ENCODE peak calls at places on chromosome 12, in six cellular contexts. One of them, this sample, is unnamed.

GRCh38 chr12:80232873-80233272 is 133.5 kb downstream of the OTOGL start:
- DNase-seq in HCT116: no peak
- DNase-seq in HepG2: no peak
- DNase-seq in K562: no peak
- DNase-seq in GM12878: no peak
- DNase-seq in H1: no peak
- DNase-seq in this sample: no peak

GRCh38 chr12:85975716-85976115 is 101.6 kb downstream of the NTS start:
- DNase-seq in HCT116: no peak
- DNase-seq in HepG2: no peak
- DNase-seq in K562: no peak
- DNase-seq in GM12878: no peak
- DNase-seq in H1: no peak
- DNase-seq in this sample: no peak

GRCh38 chr12:21773263-21773741 is 1.2 kb downstream of the KCNJ8 start:
- DNase-seq in HCT116: peak
- DNase-seq in HepG2: no peak
- DNase-seq in K562: peak
- DNase-seq in GM12878: no peak
- DNase-seq in H1: peak
- DNase-seq in this sample: peak

GRCh38 chr12:50257226-50258166 is 25.8 kb downstream of the LIMA1 start:
- DNase-seq in HCT116: no peak
- DNase-seq in HepG2: no peak
- DNase-seq in K562: no peak
- DNase-seq in GM12878: no peak
- DNase-seq in H1: no peak
- DNase-seq in this sample: no peak

GRCh38 chr12:98901189-98901588 is 256.1 kb downstream of the APAF1 start:
- DNase-seq in HCT116: no peak
- DNase-seq in HepG2: no peak
- DNase-seq in K562: no peak
- DNase-seq in GM12878: no peak
- DNase-seq in H1: no peak
- DNase-seq in this sample: no peak

GRCh38 chr12:91774471-91774921 is 371.1 kb downstream of the BTG1 start:
- DNase-seq in HCT116: no peak
- DNase-seq in HepG2: no peak
- DNase-seq in K562: no peak
- DNase-seq in GM12878: no peak
- DNase-seq in H1: no peak
- DNase-seq in this sample: no peak

GRCh38 chr12:64332938-64333337 is 57.6 kb downstream of the C12orf56 start:
- DNase-seq in HCT116: no peak
- DNase-seq in HepG2: no peak
- DNase-seq in K562: no peak
- DNase-seq in GM12878: no peak
- DNase-seq in H1: no peak
- DNase-seq in this sample: no peak

GRCh38 chr12:65640489-65640901 is 183.8 kb upstream of the HMGA2 start:
- DNase-seq in HCT116: no peak
- DNase-seq in HepG2: no peak
- DNase-seq in K562: no peak
- DNase-seq in GM12878: no peak
- DNase-seq in H1: no peak
- DNase-seq in this sample: no peak

GRCh38 chr12:130880411-130880885 is 8.6 kb downstream of the RAN start:
- DNase-seq in HCT116: no peak
- DNase-seq in HepG2: no peak
- DNase-seq in K562: no peak
- DNase-seq in GM12878: no peak
- DNase-seq in H1: no peak
- DNase-seq in this sample: no peak

GRCh38 chr12:30180602-30181001 is 396.9 kb upstream of the TMTC1 start:
- DNase-seq in HCT116: no peak
- DNase-seq in HepG2: no peak
- DNase-seq in K562: no peak
- DNase-seq in GM12878: no peak
- DNase-seq in H1: no peak
- DNase-seq in this sample: no peak

GRCh38 chr12:32558941-32559340 is 120.2 kb upstream of the DNM1L start:
- DNase-seq in HCT116: no peak
- DNase-seq in HepG2: no peak
- DNase-seq in K562: no peak
- DNase-seq in GM12878: peak
- DNase-seq in H1: no peak
- DNase-seq in this sample: no peak

GRCh38 chr12:14560904-14561574 is 6.6 kb downstream of the PLBD1 start:
- DNase-seq in HCT116: no peak
- DNase-seq in HepG2: no peak
- DNase-seq in K562: no peak
- DNase-seq in GM12878: no peak
- DNase-seq in H1: no peak
- DNase-seq in this sample: no peak

GRCh38 chr12:74624206-74624605 is 86.6 kb downstream of the ATXN7L3B start:
- DNase-seq in HCT116: no peak
- DNase-seq in HepG2: no peak
- DNase-seq in K562: no peak
- DNase-seq in GM12878: no peak
- DNase-seq in H1: no peak
- DNase-seq in this sample: no peak

GRCh38 chr12:110846615-110847566 is at the start of gene CCDC63:
- DNase-seq in HCT116: peak
- DNase-seq in HepG2: peak
- DNase-seq in K562: peak
- DNase-seq in GM12878: no peak
- DNase-seq in H1: peak
- DNase-seq in this sample: no peak

GRCh38 chr12:10851243-10851858 is 2.1 kb upstream of the PRR4 start:
- DNase-seq in HCT116: no peak
- DNase-seq in HepG2: no peak
- DNase-seq in K562: no peak
- DNase-seq in GM12878: no peak
- DNase-seq in H1: no peak
- DNase-seq in this sample: no peak

GRCh38 chr12:100187857-100188519 is 12.6 kb upstream of the ACTR6 start:
- DNase-seq in HCT116: no peak
- DNase-seq in HepG2: no peak
- DNase-seq in K562: no peak
- DNase-seq in GM12878: no peak
- DNase-seq in H1: no peak
- DNase-seq in this sample: no peak

GRCh38 chr12:122001379-122002209 is 20.1 kb upstream of the BCL7A start:
- DNase-seq in HCT116: no peak
- DNase-seq in HepG2: no peak
- DNase-seq in K562: no peak
- DNase-seq in GM12878: no peak
- DNase-seq in H1: no peak
- DNase-seq in this sample: no peak

GRCh38 chr12:47768323-47768811 is 4.7 kb upstream of the SLC48A1 start:
- DNase-seq in HCT116: no peak
- DNase-seq in HepG2: peak
- DNase-seq in K562: no peak
- DNase-seq in GM12878: no peak
- DNase-seq in H1: no peak
- DNase-seq in this sample: peak

GRCh38 chr12:53171725-53172329 is 8.7 kb upstream of the ZNF740 start:
- DNase-seq in HCT116: no peak
- DNase-seq in HepG2: peak
- DNase-seq in K562: no peak
- DNase-seq in GM12878: no peak
- DNase-seq in H1: no peak
- DNase-seq in this sample: no peak

GRCh38 chr12:53170876-53171724 is 9.4 kb upstream of the ZNF740 start:
- DNase-seq in HCT116: no peak
- DNase-seq in HepG2: no peak
- DNase-seq in K562: peak
- DNase-seq in GM12878: no peak
- DNase-seq in H1: no peak
- DNase-seq in this sample: no peak

GRCh38 chr12:53172352-53172751 is 8.2 kb upstream of the ZNF740 start:
- DNase-seq in HCT116: no peak
- DNase-seq in HepG2: no peak
- DNase-seq in K562: peak
- DNase-seq in GM12878: no peak
- DNase-seq in H1: no peak
- DNase-seq in this sample: no peak

GRCh38 chr12:53169644-53170043 is 10.9 kb upstream of the ZNF740 start:
- DNase-seq in HCT116: no peak
- DNase-seq in HepG2: no peak
- DNase-seq in K562: peak
- DNase-seq in GM12878: no peak
- DNase-seq in H1: no peak
- DNase-seq in this sample: no peak

DNA sequence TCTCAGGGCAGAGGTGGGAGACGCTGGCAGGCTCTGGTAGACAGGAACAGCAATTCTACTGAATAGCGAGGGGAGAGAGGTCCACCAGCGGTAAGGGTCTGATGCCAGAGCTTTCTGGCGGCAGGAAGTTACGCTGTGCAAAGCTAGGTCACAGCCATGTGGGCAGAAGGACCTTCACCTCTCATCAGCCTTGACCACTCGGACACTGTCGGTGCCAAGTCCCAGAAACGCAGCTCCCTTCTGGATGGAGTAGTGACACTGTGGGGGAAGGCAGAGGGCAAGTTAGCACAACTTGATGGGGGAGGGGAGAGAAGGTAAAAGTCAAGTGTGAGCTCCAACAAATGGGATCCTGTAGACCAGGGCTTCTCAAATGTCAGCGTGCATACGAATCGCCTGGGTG is 10.3 kb upstream of the ZNF740 start:
- DNase-seq in HCT116: no peak
- DNase-seq in HepG2: no peak
- DNase-seq in K562: peak
- DNase-seq in GM12878: no peak
- DNase-seq in H1: no peak
- DNase-seq in this sample: no peak
- TF ChIP-seq ZNF274 in HCT116: no peak
- TF ChIP-seq ZNF274 in HepG2: no peak
- TF ChIP-seq ZNF274 in K562: no peak
- TF ChIP-seq ZNF274 in GM12878: no peak
- TF ChIP-seq ZNF274 in H1: no peak
- TF ChIP-seq ZNF274 in this sample: no peak

GRCh38 chr12:108065061-108065460 is 64.0 kb upstream of the WSCD2 start:
- DNase-seq in HCT116: no peak
- DNase-seq in HepG2: no peak
- DNase-seq in K562: no peak
- DNase-seq in GM12878: no peak
- DNase-seq in H1: no peak
- DNase-seq in this sample: no peak
- TF ChIP-seq YY1 in HCT116: no peak
- TF ChIP-seq YY1 in HepG2: no peak
- TF ChIP-seq YY1 in K562: no peak
- TF ChIP-seq YY1 in GM12878: no peak
- TF ChIP-seq YY1 in H1: no peak
- TF ChIP-seq YY1 in this sample: no peak

GRCh38 chr12:115979851-115980250 is 297.6 kb downstream of the MED13L start:
- DNase-seq in HCT116: no peak
- DNase-seq in HepG2: no peak
- DNase-seq in K562: no peak
- DNase-seq in GM12878: no peak
- DNase-seq in H1: no peak
- DNase-seq in this sample: peak
- TF ChIP-seq ZNF274 in HCT116: no peak
- TF ChIP-seq ZNF274 in HepG2: no peak
- TF ChIP-seq ZNF274 in K562: no peak
- TF ChIP-seq ZNF274 in GM12878: no peak
- TF ChIP-seq ZNF274 in H1: no peak
- TF ChIP-seq ZNF274 in this sample: no peak

DNA sequence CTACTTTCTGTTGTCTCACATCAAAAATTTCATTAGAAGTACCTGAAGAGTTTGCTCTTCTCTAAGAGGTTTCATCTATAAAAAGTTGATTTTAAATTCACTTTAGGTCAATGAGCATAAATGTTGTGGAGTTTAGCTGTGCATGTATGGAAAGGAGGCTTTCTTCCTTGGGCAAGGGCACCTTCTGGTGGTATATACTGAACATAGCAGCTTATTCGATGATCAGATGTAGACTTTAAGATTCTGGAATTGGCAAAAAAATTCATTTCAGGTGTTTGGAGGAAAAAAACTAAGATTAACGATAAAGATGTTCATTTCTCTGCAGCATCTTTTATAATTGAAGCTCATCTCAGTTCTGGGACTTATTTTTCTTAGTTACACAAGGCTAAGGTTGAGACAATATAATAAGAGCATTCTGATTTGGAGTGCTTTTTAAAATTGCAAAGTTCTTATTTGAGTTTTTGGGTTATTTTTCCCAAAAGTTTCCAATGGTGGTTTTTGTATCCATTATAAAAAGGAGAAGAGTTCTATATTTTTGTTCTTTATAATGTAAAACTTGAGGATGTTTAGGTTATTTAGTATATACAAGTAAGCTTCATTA is 46.8 kb downstream of the TMEM117 start:
- DNase-seq in HCT116: peak
- DNase-seq in HepG2: peak
- DNase-seq in K562: peak
- DNase-seq in GM12878: peak
- DNase-seq in H1: no peak
- DNase-seq in this sample: peak
- TF ChIP-seq YY1 in HCT116: no peak
- TF ChIP-seq YY1 in HepG2: no peak
- TF ChIP-seq YY1 in K562: no peak
- TF ChIP-seq YY1 in GM12878: no peak
- TF ChIP-seq YY1 in H1: no peak
- TF ChIP-seq YY1 in this sample: no peak

GRCh38 chr12:84161296-84161695 is 751.3 kb downstream of the SLC6A15 start:
- DNase-seq in HCT116: no peak
- DNase-seq in HepG2: no peak
- DNase-seq in K562: no peak
- DNase-seq in GM12878: no peak
- DNase-seq in H1: no peak
- DNase-seq in this sample: no peak
- TF ChIP-seq ZNF274 in HCT116: no peak
- TF ChIP-seq ZNF274 in HepG2: no peak
- TF ChIP-seq ZNF274 in K562: no peak
- TF ChIP-seq ZNF274 in GM12878: no peak
- TF ChIP-seq ZNF274 in H1: no peak
- TF ChIP-seq ZNF274 in this sample: no peak